ENCODE peak calls at places on chromosomes 2 and 18, in nine cellular contexts. O is substantia nigra, D is iPS-NIHi11, Q is M059J, H is GM12865, E is fibroblast of mammary gland, I is SW480, P is psoas muscle, A is astrocyte of the spinal cord. B is an unnamed sample.
A peak's percentile ranks its signal among the peaks of the same experiment; 100 is the strongest.

GRCh38 chr2:189982087-189982486 is 80.4 kb downstream of the MSTN start:
- DNase-seq in O (no peak), D (no peak), Q (no peak), H (no peak), E (no peak), I (no peak), P (no peak), A (no peak), B (no peak)

GRCh38 chr2:144402282-144402681 is 117.6 kb downstream of the ZEB2 start:
- DNase-seq in O (no peak), D (no peak), Q (no peak), H (no peak), E (no peak), I (peak; percentile 5), P (no peak), A (no peak), B (no peak)

GRCh38 chr18:22203035-22203434 is 33.6 kb downstream of the GATA6 start:
- DNase-seq in O (no peak), D (no peak), Q (no peak), H (no peak), E (no peak), I (no peak), P (no peak), A (no peak), B (no peak)

GRCh38 chr18:3279201-3280185 is 17.6 kb downstream of the MYL12B start:
- DNase-seq in O (no peak), D (no peak), Q (no peak), H (peak; percentile 39), E (no peak), I (no peak), P (no peak), A (no peak), B (no peak)

GRCh38 chr18:1048048-1048447 is 143.4 kb downstream of the ADCYAP1 start:
- DNase-seq in O (no peak), D (no peak), Q (peak; percentile 87), H (no peak), E (peak; percentile 21), I (no peak), P (no peak), A (peak; percentile 15), B (no peak)

GRCh38 chr2:74045454-74045853 is 60.7 kb downstream of the TET3 start:
- DNase-seq in O (no peak), D (no peak), Q (peak; percentile 7), H (no peak), E (peak; percentile 28), I (no peak), P (no peak), A (peak; percentile 45), B (peak; percentile 49)

GRCh38 chr2:112004246-112004645 is 50.8 kb upstream of the TMEM87B start:
- DNase-seq in O (peak; percentile 15), D (no peak), Q (peak; percentile 46), H (peak; percentile 50), E (no peak), I (no peak), P (peak; percentile 42), A (no peak), B (peak; percentile 24)

GRCh38 chr2:196249860-196250259 is 78.5 kb upstream of the STK17B start:
- DNase-seq in O (no peak), D (no peak), Q (peak; percentile 75), H (peak; percentile 49), E (peak; percentile 53), I (no peak), P (no peak), A (no peak), B (no peak)

GRCh38 chr2:178413472-178414265 is 37.3 kb downstream of the PRKRA start:
- DNase-seq in O (peak; percentile 25), D (peak; percentile 69), Q (peak; percentile 79), H (peak; percentile 92), E (peak; percentile 76), I (peak; percentile 76), P (peak; percentile 73), A (peak; percentile 86), B (peak; percentile 74)

GRCh38 chr2:10591207-10591606 is 98.6 kb downstream of the NOL10 start:
- DNase-seq in O (no peak), D (no peak), Q (no peak), H (no peak), E (peak; percentile 16), I (no peak), P (no peak), A (peak; percentile 74), B (peak; percentile 58)

GRCh38 chr18:63285332-63285731 is 34.2 kb downstream of the BCL2 start:
- DNase-seq in O (no peak), D (no peak), Q (no peak), H (peak; percentile 79), E (no peak), I (no peak), P (no peak), A (no peak), B (no peak)

GRCh38 chr18:7255643-7256042 is 24.8 kb downstream of the LRRC30 start:
- DNase-seq in O (no peak), D (no peak), Q (no peak), H (no peak), E (no peak), I (no peak), P (no peak), A (no peak), B (no peak)

GRCh38 chr2:14530506-14530905 is 102.0 kb upstream of the LRATD1 start:
- DNase-seq in O (no peak), D (no peak), Q (no peak), H (no peak), E (peak; percentile 67), I (no peak), P (no peak), A (peak; percentile 35), B (peak; percentile 9)

GRCh38 chr2:120571015-120571728 is 164.5 kb upstream of the GLI2 start:
- DNase-seq in O (no peak), D (no peak), Q (no peak), H (no peak), E (no peak), I (no peak), P (peak; percentile 4), A (no peak), B (no peak)

GRCh38 chr2:95361216-95361980 is 41.1 kb upstream of the FAHD2A start:
- DNase-seq in O (no peak), D (no peak), Q (no peak), H (no peak), E (no peak), I (no peak), P (no peak), A (no peak), B (no peak)

GRCh38 chr2:33298233-33298632 is 178.2 kb upstream of the RASGRP3 start:
- DNase-seq in O (no peak), D (no peak), Q (peak; percentile 22), H (no peak), E (peak; percentile 85), I (no peak), P (no peak), A (peak; percentile 35), B (peak; percentile 66)

GRCh38 chr2:19711470-19712372 is 190.1 kb downstream of the TTC32 start:
- DNase-seq in O (no peak), D (peak; percentile 74), Q (peak; percentile 99), H (peak; percentile 7), E (peak; percentile 98), I (peak; percentile 65), P (no peak), A (peak; percentile 95), B (peak; percentile 96)

GRCh38 chr2:108820439-108820838 is 33.9 kb downstream of the CCDC138 start:
- DNase-seq in O (no peak), D (no peak), Q (no peak), H (no peak), E (no peak), I (no peak), P (no peak), A (no peak), B (no peak)

GRCh38 chr2:32932825-32933755 is 13.7 kb upstream of the LTBP1 start:
- DNase-seq in O (no peak), D (no peak), Q (no peak), H (no peak), E (no peak), I (no peak), P (no peak), A (no peak), B (no peak)

GRCh38 chr2:239879423-239880084 is 145.6 kb downstream of the NDUFA10 start:
- DNase-seq in O (no peak), D (no peak), Q (no peak), H (no peak), E (no peak), I (no peak), P (no peak), A (no peak), B (no peak)

GRCh38 chr18:50424877-50425690 is 50.2 kb downstream of the SKA1 start:
- DNase-seq in O (no peak), D (no peak), Q (no peak), H (no peak), E (peak; percentile 42), I (no peak), P (no peak), A (no peak), B (peak; percentile 92)

GRCh38 chr2:238595750-238596570 is 169.2 kb downstream of the ASB1 start:
- DNase-seq in O (no peak), D (no peak), Q (no peak), H (no peak), E (no peak), I (no peak), P (no peak), A (no peak), B (no peak)

GRCh38 chr2:233209978-233210680 is 41.3 kb upstream of the ATG16L1 start:
- DNase-seq in O (no peak), D (no peak), Q (peak; percentile 39), H (no peak), E (no peak), I (no peak), P (no peak), A (peak; percentile 70), B (peak; percentile 65)

GRCh38 chr18:55384551-55385275 is 203.3 kb downstream of the TCF4 start:
- DNase-seq in O (peak; percentile 28), D (peak; percentile 67), Q (peak; percentile 61), H (peak; percentile 42), E (peak; percentile 49), I (no peak), P (no peak), A (peak; percentile 46), B (peak; percentile 74)

GRCh38 chr2:234677758-234678538 is 181.1 kb upstream of the ARL4C start:
- DNase-seq in O (no peak), D (no peak), Q (peak; percentile 82), H (no peak), E (peak; percentile 86), I (peak; percentile 13), P (no peak), A (no peak), B (peak; percentile 54)

GRCh38 chr2:38690499-38691420 is 24.8 kb downstream of the GALM start:
- DNase-seq in O (no peak), D (no peak), Q (peak; percentile 93), H (no peak), E (peak; percentile 92), I (peak; percentile 57), P (no peak), A (peak; percentile 90), B (peak; percentile 93)

GRCh38 chr2:218368621-218369153 is 12.0 kb downstream of the CATIP start:
- DNase-seq in O (no peak), D (peak; percentile 77), Q (peak; percentile 63), H (no peak), E (peak; percentile 14), I (no peak), P (peak; percentile 39), A (no peak), B (peak; percentile 54)

GRCh38 chr2:191319181-191319580 is 74.0 kb downstream of the MYO1B start:
- DNase-seq in O (no peak), D (no peak), Q (peak; percentile 76), H (no peak), E (peak; percentile 85), I (no peak), P (no peak), A (peak; percentile 59), B (peak; percentile 39)

GRCh38 chr2:24711881-24712280 is 81.3 kb downstream of the PTRHD1 start:
- DNase-seq in O (no peak), D (no peak), Q (no peak), H (no peak), E (no peak), I (no peak), P (no peak), A (no peak), B (no peak)

GRCh38 chr2:29755233-29755632 is 166.2 kb downstream of the ALK start:
- DNase-seq in O (no peak), D (no peak), Q (no peak), H (no peak), E (no peak), I (no peak), P (no peak), A (no peak), B (no peak)

GRCh38 chr18:30211112-30211511 is 831.4 kb downstream of the DSC3 start:
- DNase-seq in O (no peak), D (no peak), Q (no peak), H (no peak), E (no peak), I (no peak), P (no peak), A (no peak), B (no peak)

B was measured in choroid plexus epithelial cell.